ENCODE peak calls at places on chromosomes 12 and 14, in nine cellular contexts. S is psoas muscle, A is AG10803, O is neural crest cell, C is brain microvascular endothelial cell, P is tibial artery, B is GM13977, L is GM20000, Y is lower leg skin. I is an unnamed sample.

GRCh38 chr12:98470469-98471082 is 44.8 kb upstream of the TMPO start:
- DNase-seq in S (no peak), A (peak; percentile 30), O (no peak), C (no peak), P (no peak), B (no peak), L (no peak), Y (peak; percentile 23), I (no peak)

GRCh38 chr14:91377700-91378652 is 39.6 kb downstream of the CCDC88C start:
- DNase-seq in S (no peak), A (peak; percentile 38), O (no peak), C (no peak), P (no peak), B (no peak), L (no peak), Y (no peak), I (no peak)

GRCh38 chr12:89309815-89310214 is 42.5 kb downstream of the DUSP6 start:
- DNase-seq in S (no peak), A (no peak), O (no peak), C (no peak), P (no peak), B (no peak), L (no peak), Y (no peak), I (no peak)

GRCh38 chr12:52542785-52543318 is 10.1 kb downstream of the KRT71 start:
- DNase-seq in S (no peak), A (no peak), O (no peak), C (no peak), P (no peak), B (no peak), L (no peak), Y (no peak), I (no peak)

GRCh38 chr14:83425138-83425537 is 1891.5 kb upstream of the SEL1L start:
- DNase-seq in S (no peak), A (peak; percentile 75), O (no peak), C (no peak), P (no peak), B (no peak), L (no peak), Y (no peak), I (no peak)

GRCh38 chr14:101027966-101028365 is 124.4 kb upstream of the RTL1 start:
- DNase-seq in S (no peak), A (no peak), O (no peak), C (no peak), P (peak; percentile 23), B (no peak), L (no peak), Y (peak; percentile 77), I (no peak)

GRCh38 chr12:64610660-64611429 is 550 bp downstream of the RASSF3 start:
- DNase-seq in S (peak; percentile 64), A (peak; percentile 56), O (peak; percentile 47), C (peak; percentile 15), P (peak; percentile 81), B (peak; percentile 80), L (peak; percentile 86), Y (peak; percentile 92), I (peak; percentile 83)

GRCh38 chr14:101364503-101365328 is 196.6 kb upstream of the DIO3 start:
- DNase-seq in S (peak; percentile 87), A (no peak), O (no peak), C (no peak), P (peak; percentile 94), B (no peak), L (no peak), Y (peak; percentile 92), I (peak; percentile 9)

GRCh38 chr12:119758236-119758635 is 90.3 kb downstream of the PRKAB1 start:
- DNase-seq in S (no peak), A (no peak), O (no peak), C (no peak), P (no peak), B (no peak), L (no peak), Y (no peak), I (no peak)

GRCh38 chr14:81005540-81006228 is 50.3 kb downstream of the TSHR start:
- DNase-seq in S (no peak), A (no peak), O (no peak), C (no peak), P (no peak), B (no peak), L (no peak), Y (no peak), I (no peak)

GRCh38 chr14:23578560-23579310 is at the start of gene JPH4:
- DNase-seq in S (no peak), A (no peak), O (no peak), C (no peak), P (no peak), B (no peak), L (no peak), Y (peak; percentile 80), I (no peak)

GRCh38 chr14:61183486-61183885 is 97.7 kb downstream of the TMEM30B start:
- DNase-seq in S (no peak), A (peak; percentile 41), O (no peak), C (no peak), P (no peak), B (no peak), L (no peak), Y (no peak), I (no peak)

GRCh38 chr14:20493634-20494033 is 11.7 kb upstream of the RNASE10 start:
- DNase-seq in S (no peak), A (no peak), O (no peak), C (no peak), P (no peak), B (no peak), L (no peak), Y (no peak), I (no peak)

GRCh38 chr14:98229676-98230366 is 1042.2 kb downstream of the BCL11B start:
- DNase-seq in S (no peak), A (no peak), O (no peak), C (no peak), P (no peak), B (no peak), L (no peak), Y (no peak), I (no peak)

DNA sequence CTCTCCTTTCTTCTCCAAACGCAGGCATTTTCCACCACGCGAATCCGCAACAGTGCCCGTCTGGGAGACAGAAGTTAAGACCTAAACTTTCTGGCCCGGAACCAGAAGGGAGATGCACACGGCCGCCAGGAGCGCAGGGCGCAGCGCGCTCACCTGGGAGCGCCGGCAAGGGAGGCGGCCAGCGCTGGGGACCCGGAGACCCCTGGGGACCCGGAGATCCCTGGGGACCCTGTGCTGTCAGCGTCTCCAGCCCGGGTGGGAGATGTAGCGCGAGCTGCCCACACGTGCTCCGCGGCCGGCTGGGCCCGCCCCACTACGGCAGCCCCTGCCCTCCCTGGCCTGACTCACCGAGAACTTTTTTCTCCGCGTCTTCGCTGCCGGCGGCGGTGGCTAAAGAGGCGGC is 620 bp downstream of the YBX3 start:
- DNase-seq in S (peak; percentile 69), A (peak; percentile 58), O (peak; percentile 22), C (peak; percentile 28), P (peak; percentile 80), B (peak; percentile 78), L (peak; percentile 79), Y (peak; percentile 89), I (peak; percentile 62)
- TF ChIP-seq CTCF in S (peak; percentile 28), A (peak; percentile 14), O (peak; percentile 45), C (peak; percentile 22), P (peak; percentile 19), B (no peak), L (no peak), Y (no peak), I (no peak)

GRCh38 chr12:67415473-67415872 is 146.3 kb downstream of the CAND1 start:
- DNase-seq in S (no peak), A (peak; percentile 65), O (no peak), C (peak; percentile 62), P (no peak), B (no peak), L (peak; percentile 25), Y (no peak), I (peak; percentile 9)
- TF ChIP-seq CTCF in S (peak; percentile 55), A (peak; percentile 66), O (peak; percentile 53), C (peak; percentile 76), P (no peak), B (peak; percentile 47), L (no peak), Y (no peak), I (peak; percentile 57)

GRCh38 chr12:108514973-108515814 is at the start of gene FICD:
- DNase-seq in S (peak; percentile 100), A (peak; percentile 97), O (peak; percentile 99), C (peak; percentile 98), P (peak; percentile 100), B (peak; percentile 96), L (peak; percentile 95), Y (peak; percentile 100), I (peak; percentile 96)
- TF ChIP-seq CTCF in S (no peak), A (no peak), O (no peak), C (no peak), P (no peak), B (no peak), L (no peak), Y (no peak), I (no peak)

GRCh38 chr14:94717808-94718207 is 52.1 kb downstream of the GSC start:
- DNase-seq in S (no peak), A (peak; percentile 11), O (no peak), C (no peak), P (no peak), B (no peak), L (no peak), Y (no peak), I (no peak)
- TF ChIP-seq CTCF in S (no peak), A (peak; percentile 15), O (no peak), C (no peak), P (no peak), B (no peak), L (no peak), Y (no peak), I (no peak)

I was measured in GM10248.